ENCODE peak calls at places on chromosomes 1 and 21, in eight cellular contexts. G is fibroblast of lung; L is IMR-90; D is activated naive CD4-positive, alpha-beta T cell; I is HS-27A; R is stimulated activated CD4-positive, alpha-beta T cell treated with anti-CD3 and anti-CD28 coated beads, Interleukin-2, amount 100 ng/mL, for 24 hours; A is T1000; B is amniotic stem cell. U is an unnamed sample.

GRCh38 chr21:42317341-42317741 is 2.1 kb upstream of the TFF3 start:
- DNase-seq in D (no peak), I (no peak), L (no peak), G (no peak), A (no peak), R (no peak), B (no peak), U (peak; percentile 76)

GRCh38 chr1:80417651-80418050 is 1383.1 kb upstream of the ADGRL2 start:
- DNase-seq in G (peak; percentile 78), R (no peak), B (peak; percentile 44), A (no peak), D (no peak), L (peak; percentile 54), I (peak; percentile 83), U (no peak)

GRCh38 chr1:212655668-212656440 is 43.8 kb downstream of the BATF3 start:
- DNase-seq in A (peak; percentile 81), B (no peak), L (peak; percentile 71), R (no peak), G (peak; percentile 45), D (no peak), I (no peak), U (no peak)

GRCh38 chr21:28421716-28422480 is 570.8 kb downstream of the LTN1 start:
- DNase-seq in I (no peak), B (no peak), A (no peak), D (no peak), L (peak; percentile 78), R (no peak), G (peak; percentile 30), U (no peak)

GRCh38 chr21:34630536-34631143 is 15.7 kb upstream of the RCAN1 start:
- DNase-seq in D (no peak), I (no peak), B (peak; percentile 25), A (peak; percentile 25), G (peak; percentile 32), R (no peak), L (peak; percentile 60), U (peak; percentile 31)

GRCh38 chr1:15788624-15789301 is 18.7 kb downstream of the UQCRHL start:
- DNase-seq in G (peak; percentile 77), R (no peak), L (peak; percentile 75), D (no peak), I (no peak), A (no peak), B (no peak), U (no peak)

GRCh38 chr1:93328809-93329477 is 16.8 kb upstream of the DR1 start:
- DNase-seq in B (no peak), L (peak; percentile 83), I (no peak), R (no peak), D (no peak), G (peak; percentile 45), A (no peak), U (no peak)

GRCh38 chr1:100036718-100037664 is 67.2 kb downstream of the SLC35A3 start:
- DNase-seq in D (no peak), I (peak; percentile 15), A (peak; percentile 19), R (no peak), G (peak; percentile 70), L (peak; percentile 58), B (no peak), U (no peak)

GRCh38 chr21:28910280-28910887 is 82.3 kb downstream of the LTN1 start:
- DNase-seq in G (no peak), D (no peak), L (no peak), I (no peak), R (no peak), B (no peak), A (no peak), U (no peak)

GRCh38 chr1:20100632-20101355 is 18.5 kb downstream of the PLA2G2D start:
- DNase-seq in G (peak; percentile 64), I (peak; percentile 4), A (no peak), R (peak; percentile 34), B (no peak), L (peak; percentile 48), D (no peak), U (no peak)

GRCh38 chr1:165063181-165063955 is 293.1 kb downstream of the LMX1A start:
- DNase-seq in R (no peak), I (no peak), G (no peak), A (no peak), D (no peak), L (no peak), B (no peak), U (no peak)

GRCh38 chr1:160708118-160708517 is 3.5 kb downstream of the CD48 start:
- DNase-seq in I (no peak), B (no peak), L (no peak), G (no peak), R (no peak), A (no peak), D (no peak), U (no peak)

GRCh38 chr1:26831546-26832248 is 5.2 kb downstream of the ZDHHC18 start:
- DNase-seq in I (no peak), B (no peak), D (no peak), L (no peak), A (no peak), R (no peak), G (no peak), U (no peak)

GRCh38 chr1:212774584-212774983 is 17.0 kb downstream of the NSL1 start:
- DNase-seq in D (no peak), A (no peak), B (no peak), L (peak; percentile 55), I (no peak), R (no peak), G (peak; percentile 48), U (no peak)

GRCh38 chr1:225766967-225767413 is 10.6 kb upstream of the SRP9 start:
- DNase-seq in G (peak; percentile 97), A (peak; percentile 59), I (peak; percentile 82), L (peak; percentile 90), B (peak; percentile 83), R (no peak), D (no peak), U (no peak)

GRCh38 chr1:41784516-41785279 is 134.0 kb downstream of the HIVEP3 start:
- DNase-seq in A (no peak), B (no peak), L (no peak), I (no peak), G (peak; percentile 24), R (no peak), D (no peak), U (no peak)

GRCh38 chr21:29233611-29234540 is 64.8 kb upstream of the BACH1 start:
- DNase-seq in R (no peak), G (no peak), A (no peak), B (no peak), I (no peak), D (no peak), L (no peak), U (no peak)

GRCh38 chr21:15415541-15416261 is 314.1 kb upstream of the USP25 start:
- DNase-seq in B (no peak), G (peak; percentile 78), I (no peak), R (no peak), D (no peak), L (no peak), A (no peak), U (no peak)

GRCh38 chr1:119646521-119647227 is 1.4 kb downstream of the ZNF697 start:
- DNase-seq in I (no peak), D (no peak), B (no peak), R (no peak), L (peak; percentile 87), A (peak; percentile 39), G (peak; percentile 89), U (no peak)

GRCh38 chr1:234629026-234629425 is 19.0 kb upstream of the IRF2BP2 start:
- DNase-seq in D (no peak), R (no peak), A (no peak), G (no peak), B (no peak), L (no peak), I (no peak), U (no peak)

GRCh38 chr1:60504206-60504868 is 430.8 kb upstream of the C1orf87 start:
- DNase-seq in I (no peak), A (no peak), R (no peak), G (no peak), B (no peak), L (no peak), D (no peak), U (no peak)

GRCh38 chr1:22494144-22494543 is 42.5 kb downstream of the ZBTB40 start:
- DNase-seq in A (no peak), D (no peak), I (no peak), B (no peak), G (no peak), L (no peak), R (no peak), U (no peak)

GRCh38 chr1:209397910-209398309 is 185.6 kb upstream of the CAMK1G start:
- DNase-seq in L (no peak), I (no peak), R (no peak), D (no peak), A (no peak), G (no peak), B (no peak), U (no peak)

GRCh38 chr1:168202941-168203654 is 22.7 kb upstream of the SFT2D2 start:
- DNase-seq in B (peak; percentile 21), G (peak; percentile 64), I (no peak), D (no peak), R (no peak), L (peak; percentile 81), A (no peak), U (no peak)

GRCh38 chr1:154847891-154848290 is 22.2 kb downstream of the KCNN3 start:
- DNase-seq in R (no peak), B (no peak), I (no peak), G (no peak), D (no peak), L (no peak), A (no peak), U (no peak)

GRCh38 chr1:183622884-183623785 is 12.4 kb downstream of the ARPC5 start:
- DNase-seq in B (no peak), A (no peak), D (no peak), I (no peak), R (peak; percentile 25), L (peak; percentile 78), G (peak; percentile 55), U (no peak)

GRCh38 chr1:54291276-54292014 is 91.5 kb downstream of the MRPL37 start:
- DNase-seq in D (no peak), G (no peak), R (no peak), B (no peak), I (no peak), A (no peak), L (no peak), U (peak; percentile 86)

U was measured in NCI-H1417 treated with DMSO at 0.1 percent for 48 hours.